ENCODE peak calls at places on chromosome 2, in four cellular contexts. J is RKO, Y is pulmonary artery endothelial cell, S is GM23248. N is an unnamed sample.

GRCh38 chr2:80499095-80499494 is 194.5 kb upstream of the LRRTM1 start:
- DNase-seq in J (peak; percentile 31), Y (no peak), S (peak; percentile 64), N (peak; percentile 82)

GRCh38 chr2:105749583-105750399 is 5.1 kb downstream of the NCK2 start:
- DNase-seq in J (no peak), Y (no peak), S (no peak), N (no peak)

GRCh38 chr2:237059155-237059875 is 26.4 kb upstream of the COPS8 start:
- DNase-seq in J (no peak), Y (no peak), S (no peak), N (no peak)

GRCh38 chr2:238338710-238339394 is 18.5 kb downstream of the TRAF3IP1 start:
- DNase-seq in J (no peak), Y (no peak), S (no peak), N (no peak)

GRCh38 chr2:39114771-39115170 is 6.1 kb downstream of the SOS1 start:
- DNase-seq in J (no peak), Y (no peak), S (peak; percentile 36), N (no peak)

GRCh38 chr2:104768694-104769093 is 85.2 kb upstream of the POU3F3 start:
- DNase-seq in J (no peak), Y (no peak), S (peak; percentile 55), N (no peak)

GRCh38 chr2:19769513-19769912 is 132.3 kb downstream of the TTC32 start:
- DNase-seq in J (peak; percentile 51), Y (no peak), S (peak; percentile 53), N (peak; percentile 4)

GRCh38 chr2:239830066-239830717 is 194.9 kb downstream of the NDUFA10 start:
- DNase-seq in J (no peak), Y (no peak), S (no peak), N (no peak)

GRCh38 chr2:7007846-7008741 is 90.9 kb downstream of the RNF144A start:
- DNase-seq in J (no peak), Y (no peak), S (peak; percentile 15), N (peak; percentile 41)

GRCh38 chr2:72940786-72941185 is 23.5 kb downstream of the EMX1 start:
- DNase-seq in J (no peak), Y (no peak), S (peak; percentile 88), N (no peak)

GRCh38 chr2:67013821-67014220 is 383.3 kb upstream of the ETAA1 start:
- DNase-seq in J (no peak), Y (no peak), S (peak; percentile 7), N (no peak)

GRCh38 chr2:75053484-75054112 is 95.2 kb downstream of the POLE4 start:
- DNase-seq in J (peak; percentile 16), Y (no peak), S (peak; percentile 59), N (peak; percentile 60)

GRCh38 chr2:215882689-215883088 is 130.7 kb downstream of the MREG start:
- DNase-seq in J (peak; percentile 7), Y (no peak), S (peak; percentile 57), N (no peak)

GRCh38 chr2:88753833-88754584 is 62.5 kb downstream of the RPIA start:
- DNase-seq in J (peak; percentile 51), Y (no peak), S (no peak), N (no peak)

GRCh38 chr2:71860381-71860926 is 287.2 kb downstream of the CYP26B1 start:
- DNase-seq in J (no peak), Y (no peak), S (no peak), N (no peak)

GRCh38 chr2:113851640-113852039 is 38.2 kb upstream of the ACTR3 start:
- DNase-seq in J (no peak), Y (no peak), S (peak; percentile 52), N (no peak)

GRCh38 chr2:238108423-238109201 is 8.5 kb downstream of the ESPNL start:
- DNase-seq in J (no peak), Y (no peak), S (no peak), N (no peak)

GRCh38 chr2:18423636-18424035 is 136.8 kb downstream of the RDH14 start:
- DNase-seq in J (no peak), Y (no peak), S (no peak), N (no peak)

GRCh38 chr2:218719457-218719856 is 8.8 kb downstream of the TTLL4 start:
- DNase-seq in J (no peak), Y (no peak), S (no peak), N (no peak)

GRCh38 chr2:25590921-25591505 is 82.4 kb downstream of the DTNB start:
- DNase-seq in J (no peak), Y (no peak), S (no peak), N (no peak)

GRCh38 chr2:162623888-162624287 is 214.7 kb downstream of the KCNH7 start:
- DNase-seq in J (no peak), Y (no peak), S (no peak), N (no peak)

N was measured in HT-29.